ENCODE peak calls at places on chromosomes 6 and 20, in four cellular contexts. D, J, Z and H are unnamed samples.

GRCh38 chr20:20668639-20669038 is 43.8 kb downstream of the RALGAPA2 start:
- DNase-seq in D (no peak), Z (no peak), J (no peak), H (no peak)

GRCh38 chr20:39083781-39084180 is 121.6 kb downstream of the DHX35 start:
- DNase-seq in J (no peak), Z (no peak), D (no peak), H (no peak)

GRCh38 chr20:47677314-47678129 is 107.8 kb downstream of the SULF2 start:
- DNase-seq in Z (peak), D (no peak), J (peak), H (no peak)

GRCh38 chr20:17229256-17229655 is 2.4 kb downstream of the PCSK2 start:
- DNase-seq in Z (no peak), D (no peak), J (no peak), H (no peak)

GRCh38 chr20:17628101-17628841 is 53.8 kb downstream of the RRBP1 start:
- DNase-seq in D (peak), J (peak), Z (no peak), H (peak)

GRCh38 chr6:47407295-47408281 is 70.0 kb upstream of the CD2AP start:
- DNase-seq in J (no peak), D (no peak), Z (no peak), H (no peak)

GRCh38 chr20:62025832-62026563 is 39.7 kb downstream of the TAF4 start:
- DNase-seq in Z (peak), J (no peak), D (no peak), H (peak)

GRCh38 chr6:30678964-30679726 is 6.3 kb upstream of the DHX16 start:
- DNase-seq in J (peak), D (peak), Z (peak), H (peak)

GRCh38 chr6:17389274-17389847 is 4.0 kb upstream of the CAP2 start:
- DNase-seq in J (no peak), D (no peak), Z (no peak), H (no peak)

GRCh38 chr6:33860706-33861474 is 57.1 kb upstream of the MLN start:
- DNase-seq in J (no peak), Z (no peak), D (no peak), H (peak)

GRCh38 chr6:134289204-134289575 is 28.7 kb downstream of the SGK1 start:
- DNase-seq in J (no peak), D (no peak), Z (no peak), H (no peak)

GRCh38 chr20:58706975-58707681 is 14.5 kb downstream of the NPEPL1 start:
- DNase-seq in D (peak), Z (no peak), J (no peak), H (no peak)

GRCh38 chr20:15317546-15318242 is 980.3 kb upstream of the FLRT3 start:
- DNase-seq in J (no peak), D (no peak), Z (no peak), H (no peak)

GRCh38 chr20:36629719-36630340 is 16.2 kb downstream of the SLA2 start:
- DNase-seq in Z (no peak), J (no peak), D (no peak), H (no peak)

GRCh38 chr20:34458631-34459030 is 57.6 kb upstream of the DYNLRB1 start:
- DNase-seq in J (no peak), Z (no peak), D (no peak), H (no peak)

GRCh38 chr6:150894935-150895686 is 29.6 kb downstream of the MTHFD1L start:
- DNase-seq in D (peak), J (no peak), Z (peak), H (no peak)

GRCh38 chr20:61408951-61409740 is 157.1 kb downstream of the CDH4 start:
- DNase-seq in Z (no peak), J (no peak), D (no peak), H (no peak)

GRCh38 chr20:24908642-24909041 is 40.4 kb upstream of the CST7 start:
- DNase-seq in D (no peak), Z (no peak), J (no peak), H (no peak)

GRCh38 chr20:40678286-40678835 is 10.7 kb downstream of the MAFB start:
- DNase-seq in Z (no peak), D (no peak), J (no peak), H (no peak)

GRCh38 chr20:57941572-57942381 is 232.0 kb upstream of the PMEPA1 start:
- DNase-seq in D (no peak), J (no peak), Z (no peak), H (no peak)

GRCh38 chr6:4085329-4085695 is 6.4 kb upstream of the FAM217A start:
- DNase-seq in D (no peak), Z (no peak), J (no peak), H (no peak)

GRCh38 chr6:44074383-44075136 is 52.7 kb downstream of the MRPL14 start:
- DNase-seq in D (peak), J (peak), Z (peak), H (peak)

GRCh38 chr20:49904440-49905214 is 10.7 kb downstream of the SPATA2 start:
- DNase-seq in J (no peak), Z (no peak), D (peak), H (no peak)

GRCh38 chr6:122184260-122184934 is 215.1 kb upstream of the HSF2 start:
- DNase-seq in D (no peak), Z (no peak), J (no peak), H (no peak)

GRCh38 chr20:32535953-32536823 is 48.9 kb downstream of the NOL4L start:
- DNase-seq in D (no peak), Z (no peak), J (peak), H (peak)

GRCh38 chr20:32348207-32348606 is 9.9 kb upstream of the ASXL1 start:
- DNase-seq in J (no peak), Z (no peak), D (no peak), H (no peak)

GRCh38 chr6:107815846-107816245 is 8.3 kb downstream of the SCML4 start:
- DNase-seq in Z (no peak), D (no peak), J (no peak), H (no peak)

GRCh38 chr6:107539409-107539808 is 49.5 kb downstream of the SOBP start:
- DNase-seq in D (no peak), Z (no peak), J (no peak), H (no peak)

GRCh38 chr6:62285612-62286469 is at the start of gene KHDRBS2:
- DNase-seq in D (peak), J (peak), Z (peak), H (peak)

GRCh38 chr6:11535801-11536230 is 1.7 kb upstream of the TMEM170B start:
- DNase-seq in D (no peak), Z (no peak), J (no peak), H (no peak)

GRCh38 chr6:16286151-16286522 is 47.8 kb downstream of the GMPR start:
- DNase-seq in J (no peak), Z (peak), D (no peak), H (no peak)

GRCh38 chr6:43495409-43495941 is 14.7 kb downstream of the LRRC73 start:
- DNase-seq in D (no peak), Z (no peak), J (no peak), H (no peak)

GRCh38 chr20:46572181-46572580 is 21.7 kb upstream of the OCSTAMP start:
- DNase-seq in J (peak), D (peak), Z (peak), H (no peak)

GRCh38 chr6:146341498-146342230 is 202.0 kb upstream of the RAB32 start:
- DNase-seq in Z (no peak), D (no peak), J (no peak), H (no peak)

GRCh38 chr6:35776364-35777215 is at the start of gene CLPSL2:
- DNase-seq in Z (no peak), J (no peak), D (no peak), H (no peak)

GRCh38 chr20:40497781-40498691 is 191.0 kb downstream of the MAFB start:
- DNase-seq in J (no peak), Z (peak), D (peak), H (peak)

GRCh38 chr6:97456070-97456469 is 173.1 kb upstream of the MMS22L start:
- DNase-seq in D (no peak), J (no peak), Z (no peak), H (no peak)

GRCh38 chr6:29755295-29755871 is 32.1 kb downstream of the HLA-F start:
- DNase-seq in Z (no peak), D (no peak), J (no peak), H (no peak)

GRCh38 chr20:44829688-44830087 is 19.3 kb upstream of the RIMS4 start:
- DNase-seq in J (no peak), Z (no peak), D (no peak), H (no peak)

GRCh38 chr20:44830995-44831394 is 20.6 kb upstream of the RIMS4 start:
- DNase-seq in J (no peak), D (no peak), Z (no peak), H (no peak)

GRCh38 chr20:44830523-44830922 is 20.2 kb upstream of the RIMS4 start:
- DNase-seq in Z (no peak), J (no peak), D (no peak), H (no peak)

GRCh38 chr20:44827401-44827800 is 17.1 kb upstream of the RIMS4 start:
- DNase-seq in J (no peak), D (no peak), Z (no peak), H (no peak)

GRCh38 chr20:44828640-44829039 is 18.3 kb upstream of the RIMS4 start:
- DNase-seq in Z (no peak), J (no peak), D (no peak), H (no peak)
- H3K27ac ChIP-seq in Z (no peak), J (no peak), D (no peak), H (no peak)

DNA sequence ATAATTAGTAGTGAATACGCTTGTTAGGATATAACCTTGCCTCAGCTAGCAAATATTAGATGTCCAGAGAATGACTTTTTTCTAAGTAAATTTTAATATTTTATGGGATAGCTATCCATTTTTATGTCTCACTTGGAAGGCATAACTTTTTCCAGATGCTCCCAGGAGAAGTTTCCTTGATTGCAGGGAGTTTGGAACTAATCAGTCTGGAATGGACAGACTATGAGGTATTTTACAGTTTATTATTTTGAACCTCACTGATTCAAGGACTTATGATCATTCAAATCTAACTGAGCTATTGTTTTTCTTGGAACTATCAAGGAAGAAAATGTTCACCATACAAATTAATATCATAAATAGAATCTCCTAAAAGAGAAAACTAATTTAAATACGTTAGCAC is 20.5 kb upstream of the LCA5 start:
- DNase-seq in D (no peak), J (no peak), Z (no peak), H (no peak)
- H3K27ac ChIP-seq in D (no peak), J (no peak), Z (no peak), H (no peak)

GRCh38 chr6:70956191-70956450 is 739 bp downstream of the B3GAT2 start:
- DNase-seq in Z (no peak), J (no peak), D (no peak), H (no peak)
- H3K27ac ChIP-seq in Z (no peak), J (no peak), D (no peak), H (no peak)

DNA sequence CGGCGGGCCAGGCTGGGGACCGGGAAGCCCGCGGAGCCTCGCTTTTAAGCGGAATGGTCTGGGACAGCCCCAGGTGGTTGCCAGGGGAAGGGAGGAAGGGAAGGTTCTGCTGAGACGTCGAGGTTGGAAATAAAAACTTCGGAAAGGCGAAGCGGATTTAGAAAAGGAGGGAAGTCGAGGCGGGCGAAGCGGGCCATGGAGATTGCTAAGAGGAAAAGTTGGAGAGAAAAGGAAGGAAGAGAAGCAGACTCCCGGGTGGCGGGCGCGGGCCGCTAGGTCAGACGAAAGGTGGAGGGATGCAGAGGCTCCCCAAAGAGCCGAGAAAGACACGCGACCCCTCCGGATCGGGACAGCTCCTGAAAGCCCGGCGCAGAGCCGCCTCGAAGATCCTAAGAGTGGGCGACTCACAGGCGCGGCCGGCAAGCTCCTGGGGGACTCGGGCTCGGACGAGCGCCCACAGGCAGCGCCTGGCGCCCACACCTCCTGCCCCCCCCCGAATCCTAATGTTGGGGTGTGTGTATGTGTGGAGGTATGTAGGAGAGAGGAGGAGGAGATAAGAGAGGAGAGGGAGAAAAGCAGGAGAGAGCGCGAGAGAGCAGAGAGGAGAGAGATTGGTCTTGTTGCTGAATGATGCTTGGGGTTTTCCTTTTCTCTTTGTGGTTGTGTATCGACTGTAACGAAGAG is 1.4 kb downstream of the TFAP2B start:
- DNase-seq in J (no peak), D (no peak), Z (no peak), H (no peak)
- H3K27ac ChIP-seq in J (no peak), D (no peak), Z (no peak), H (no peak)

DNA sequence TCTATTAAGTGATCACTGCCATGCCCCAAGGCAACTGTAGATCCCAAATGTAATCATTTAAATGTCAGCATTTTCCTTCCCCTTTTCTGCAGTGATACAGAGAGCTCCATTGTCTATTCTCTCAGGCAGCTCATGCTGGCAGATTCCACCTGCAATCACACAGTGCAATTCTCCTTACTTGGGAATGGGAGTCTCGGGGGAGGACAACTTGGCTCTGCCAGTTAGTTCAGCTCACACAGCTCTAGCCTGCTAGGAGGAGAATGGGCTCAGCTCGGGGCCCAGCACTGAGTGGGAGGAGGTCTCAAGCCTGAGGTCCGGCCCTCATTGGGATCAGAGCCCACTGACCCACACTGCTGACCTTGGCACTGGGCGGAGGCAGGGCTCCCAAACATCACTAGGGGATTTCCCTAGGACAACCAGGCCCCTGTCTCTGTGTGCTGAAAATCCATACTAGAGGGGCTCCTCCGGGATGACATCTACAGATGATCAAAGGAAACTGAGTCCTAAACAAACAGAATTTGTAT is 109.2 kb upstream of the ASF1A start:
- DNase-seq in D (no peak), J (peak), Z (no peak), H (no peak)
- H3K27ac ChIP-seq in D (peak), J (no peak), Z (no peak), H (no peak)

GRCh38 chr20:48789781-48790544 is 37.8 kb downstream of the PREX1 start:
- DNase-seq in Z (no peak), J (no peak), D (peak), H (no peak)
- H3K27ac ChIP-seq in Z (no peak), J (no peak), D (no peak), H (no peak)

DNA sequence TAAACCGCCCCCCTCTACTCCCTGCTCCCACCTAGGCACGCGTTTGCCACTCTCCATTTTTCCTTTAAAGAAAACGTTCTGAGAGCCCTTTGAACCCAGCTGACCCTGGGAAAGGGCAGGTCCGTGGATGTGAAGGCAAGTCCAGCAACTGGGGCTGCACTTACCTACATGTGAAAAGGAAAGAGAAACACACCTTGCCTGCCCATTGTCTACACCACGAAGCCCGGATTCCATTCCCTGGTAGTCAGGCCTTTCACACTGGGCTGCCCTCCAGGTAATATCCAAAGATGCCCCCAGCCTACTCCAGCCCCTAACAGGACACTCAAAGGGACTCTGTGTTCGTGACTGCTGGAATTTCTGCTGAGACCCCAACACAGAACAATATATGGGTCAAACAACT is 94.4 kb downstream of the CD83 start:
- DNase-seq in J (no peak), D (no peak), Z (no peak), H (no peak)
- H3K27ac ChIP-seq in J (peak), D (no peak), Z (peak), H (peak)